ENCODE peak calls at places on chromosomes 16 and 17, in seven cellular contexts. B is NCI-H1436, O is sigmoid colon, G is H9, Y is colonic mucosa, X is NB4, D is HFF-Myc. C is an unnamed sample.

GRCh38 chr17:385836-386144 is 33.2 kb upstream of the RPH3AL start:
- DNase-seq in B (no peak), O (no peak), G (no peak), Y (no peak), X (no peak), D (no peak), C (no peak)

GRCh38 chr16:57062329-57062728 is 30.1 kb upstream of the CPNE2 start:
- DNase-seq in B (no peak), O (no peak), G (no peak), Y (no peak), X (no peak), D (no peak), C (no peak)

GRCh38 chr16:77117687-77118086 is 73.3 kb upstream of the MON1B start:
- DNase-seq in B (no peak), O (no peak), G (no peak), Y (no peak), X (no peak), D (no peak), C (no peak)

GRCh38 chr17:49703557-49704277 is 4.0 kb downstream of the SLC35B1 start:
- DNase-seq in B (no peak), O (no peak), G (peak; percentile 54), Y (no peak), X (peak; percentile 54), D (peak; percentile 12), C (peak; percentile 43)

GRCh38 chr16:56911771-56912541 is 20.0 kb upstream of the HERPUD1 start:
- DNase-seq in B (no peak), O (peak; percentile 76), G (no peak), Y (peak; percentile 29), X (peak; percentile 72), D (no peak), C (peak; percentile 37)

GRCh38 chr16:12532871-12533610 is 270.6 kb downstream of the CPPED1 start:
- DNase-seq in B (no peak), O (no peak), G (no peak), Y (no peak), X (no peak), D (no peak), C (no peak)

GRCh38 chr16:1781758-1782407 is 488 bp downstream of the SPSB3 start:
- DNase-seq in B (no peak), O (no peak), G (no peak), Y (peak; percentile 45), X (peak; percentile 36), D (no peak), C (peak; percentile 56)

GRCh38 chr16:74562117-74562516 is 44.8 kb downstream of the GLG1 start:
- DNase-seq in B (no peak), O (no peak), G (no peak), Y (no peak), X (no peak), D (no peak), C (no peak)

GRCh38 chr17:77127735-77128361 is 12.9 kb upstream of the SEC14L1 start:
- DNase-seq in B (no peak), O (peak; percentile 77), G (no peak), Y (peak; percentile 66), X (no peak), D (no peak), C (no peak)

GRCh38 chr17:62688398-62689140 is 61.1 kb downstream of the MRC2 start:
- DNase-seq in B (no peak), O (no peak), G (no peak), Y (no peak), X (no peak), D (no peak), C (no peak)

GRCh38 chr16:57615813-57616212 is 12.6 kb upstream of the ADGRG1 start:
- DNase-seq in B (no peak), O (peak; percentile 27), G (peak; percentile 3), Y (peak; percentile 39), X (no peak), D (no peak), C (no peak)

GRCh38 chr16:56525154-56525720 is 5.4 kb upstream of the BBS2 start:
- DNase-seq in B (no peak), O (no peak), G (no peak), Y (no peak), X (no peak), D (peak; percentile 71), C (peak; percentile 65)

GRCh38 chr16:17228048-17228707 is 242.6 kb downstream of the XYLT1 start:
- DNase-seq in B (no peak), O (no peak), G (no peak), Y (no peak), X (peak; percentile 23), D (no peak), C (no peak)

GRCh38 chr16:15609286-15609649 is 33.7 kb downstream of the MARF1 start:
- DNase-seq in B (no peak), O (no peak), G (no peak), Y (no peak), X (no peak), D (no peak), C (no peak)

GRCh38 chr16:29664133-29664912 is 1.3 kb downstream of the SPN start:
- DNase-seq in B (no peak), O (no peak), G (no peak), Y (no peak), X (peak; percentile 90), D (no peak), C (no peak)

GRCh38 chr17:43949777-43950176 is 4.0 kb downstream of the PYY start:
- DNase-seq in B (no peak), O (no peak), G (no peak), Y (no peak), X (peak; percentile 16), D (no peak), C (no peak)

GRCh38 chr16:67935096-67935401 is 1.6 kb downstream of the PSMB10 start:
- DNase-seq in B (no peak), O (no peak), G (no peak), Y (no peak), X (no peak), D (no peak), C (peak; percentile 26)

GRCh38 chr17:31528291-31528874 is 136.9 kb downstream of the RAB11FIP4 start:
- DNase-seq in B (no peak), O (no peak), G (peak; percentile 28), Y (no peak), X (no peak), D (no peak), C (no peak)